ENCODE peak calls at places on chromosomes 6 and 20, in five cellular contexts. One of them, this sample, is unnamed.

GRCh38 chr6:150256618-150257272 is 112.1 kb upstream of the IYD start:
- DNase-seq in neural progenitor cell: no peak
- DNase-seq in SK-N-SH: no peak
- DNase-seq in Calu3: no peak
- DNase-seq in CD4-positive, alpha-beta T cell: no peak
- DNase-seq in this sample: no peak

GRCh38 chr6:21559238-21559637 is 34.3 kb upstream of the SOX4 start:
- DNase-seq in neural progenitor cell: no peak
- DNase-seq in SK-N-SH: no peak
- DNase-seq in Calu3: no peak
- DNase-seq in CD4-positive, alpha-beta T cell: no peak
- DNase-seq in this sample: no peak

GRCh38 chr20:3781153-3781910 is at the start of gene SPEF1:
- DNase-seq in neural progenitor cell: peak
- DNase-seq in SK-N-SH: peak
- DNase-seq in Calu3: peak
- DNase-seq in CD4-positive, alpha-beta T cell: peak
- DNase-seq in this sample: peak

GRCh38 chr6:142756215-142756630 is 188.8 kb downstream of the HIVEP2 start:
- DNase-seq in neural progenitor cell: no peak
- DNase-seq in SK-N-SH: no peak
- DNase-seq in Calu3: peak
- DNase-seq in CD4-positive, alpha-beta T cell: no peak
- DNase-seq in this sample: no peak

GRCh38 chr20:48076772-48077171 is 291.5 kb upstream of the SULF2 start:
- DNase-seq in neural progenitor cell: no peak
- DNase-seq in SK-N-SH: no peak
- DNase-seq in Calu3: no peak
- DNase-seq in CD4-positive, alpha-beta T cell: no peak
- DNase-seq in this sample: no peak

GRCh38 chr6:117591405-117591804 is 10.9 kb downstream of the GOPC start:
- DNase-seq in neural progenitor cell: no peak
- DNase-seq in SK-N-SH: no peak
- DNase-seq in Calu3: no peak
- DNase-seq in CD4-positive, alpha-beta T cell: no peak
- DNase-seq in this sample: no peak

GRCh38 chr6:52415917-52416628 is 4.1 kb upstream of the EFHC1 start:
- DNase-seq in neural progenitor cell: no peak
- DNase-seq in SK-N-SH: no peak
- DNase-seq in Calu3: peak
- DNase-seq in CD4-positive, alpha-beta T cell: no peak
- DNase-seq in this sample: no peak

GRCh38 chr20:46688151-46689081 is 828 bp downstream of the TP53RK start:
- DNase-seq in neural progenitor cell: no peak
- DNase-seq in SK-N-SH: no peak
- DNase-seq in Calu3: no peak
- DNase-seq in CD4-positive, alpha-beta T cell: no peak
- DNase-seq in this sample: no peak

GRCh38 chr6:116287668-116288282 is 8.0 kb upstream of the TSPYL1 start:
- DNase-seq in neural progenitor cell: peak
- DNase-seq in SK-N-SH: peak
- DNase-seq in Calu3: no peak
- DNase-seq in CD4-positive, alpha-beta T cell: no peak
- DNase-seq in this sample: no peak

GRCh38 chr6:81997091-81997926 is 244.8 kb upstream of the TENT5A start:
- DNase-seq in neural progenitor cell: no peak
- DNase-seq in SK-N-SH: no peak
- DNase-seq in Calu3: no peak
- DNase-seq in CD4-positive, alpha-beta T cell: no peak
- DNase-seq in this sample: no peak

GRCh38 chr6:63452117-63452516 is 120.2 kb upstream of the LOC128125822 start:
- DNase-seq in neural progenitor cell: no peak
- DNase-seq in SK-N-SH: no peak
- DNase-seq in Calu3: peak
- DNase-seq in CD4-positive, alpha-beta T cell: no peak
- DNase-seq in this sample: no peak

GRCh38 chr20:52923123-52923543 is 49.0 kb upstream of the TSHZ2 start:
- DNase-seq in neural progenitor cell: peak
- DNase-seq in SK-N-SH: no peak
- DNase-seq in Calu3: peak
- DNase-seq in CD4-positive, alpha-beta T cell: no peak
- DNase-seq in this sample: no peak

GRCh38 chr6:3484240-3484639 is 27.4 kb upstream of the SLC22A23 start:
- DNase-seq in neural progenitor cell: no peak
- DNase-seq in SK-N-SH: no peak
- DNase-seq in Calu3: no peak
- DNase-seq in CD4-positive, alpha-beta T cell: no peak
- DNase-seq in this sample: no peak

GRCh38 chr6:56852249-56852606 is 102.7 kb upstream of the BEND6 start:
- DNase-seq in neural progenitor cell: no peak
- DNase-seq in SK-N-SH: no peak
- DNase-seq in Calu3: no peak
- DNase-seq in CD4-positive, alpha-beta T cell: no peak
- DNase-seq in this sample: no peak

GRCh38 chr6:56849876-56850275 is 105.0 kb upstream of the BEND6 start:
- DNase-seq in neural progenitor cell: peak
- DNase-seq in SK-N-SH: no peak
- DNase-seq in Calu3: no peak
- DNase-seq in CD4-positive, alpha-beta T cell: no peak
- DNase-seq in this sample: no peak

GRCh38 chr6:56851104-56851503 is 103.8 kb upstream of the BEND6 start:
- DNase-seq in neural progenitor cell: peak
- DNase-seq in SK-N-SH: peak
- DNase-seq in Calu3: peak
- DNase-seq in CD4-positive, alpha-beta T cell: no peak
- DNase-seq in this sample: no peak

GRCh38 chr6:56851541-56852248 is 103.2 kb upstream of the BEND6 start:
- DNase-seq in neural progenitor cell: peak
- DNase-seq in SK-N-SH: peak
- DNase-seq in Calu3: peak
- DNase-seq in CD4-positive, alpha-beta T cell: no peak
- DNase-seq in this sample: no peak

GRCh38 chr6:56850618-56851017 is 104.3 kb upstream of the BEND6 start:
- DNase-seq in neural progenitor cell: no peak
- DNase-seq in SK-N-SH: no peak
- DNase-seq in Calu3: no peak
- DNase-seq in CD4-positive, alpha-beta T cell: no peak
- DNase-seq in this sample: no peak
- TF ChIP-seq CTCF in neural progenitor cell: no peak
- TF ChIP-seq CTCF in SK-N-SH: no peak
- TF ChIP-seq CTCF in Calu3: no peak
- TF ChIP-seq CTCF in CD4-positive, alpha-beta T cell: no peak
- TF ChIP-seq CTCF in this sample: no peak

GRCh38 chr6:110408891-110409290 is 6.5 kb downstream of the DDO start:
- DNase-seq in neural progenitor cell: no peak
- DNase-seq in SK-N-SH: peak
- DNase-seq in Calu3: no peak
- DNase-seq in CD4-positive, alpha-beta T cell: no peak
- DNase-seq in this sample: no peak
- TF ChIP-seq CTCF in neural progenitor cell: peak
- TF ChIP-seq CTCF in SK-N-SH: no peak
- TF ChIP-seq CTCF in Calu3: no peak
- TF ChIP-seq CTCF in CD4-positive, alpha-beta T cell: no peak
- TF ChIP-seq CTCF in this sample: no peak

GRCh38 chr6:17001188-17001587 is 100.7 kb upstream of the STMND1 start:
- DNase-seq in neural progenitor cell: no peak
- DNase-seq in SK-N-SH: no peak
- DNase-seq in Calu3: no peak
- DNase-seq in CD4-positive, alpha-beta T cell: no peak
- DNase-seq in this sample: no peak
- TF ChIP-seq CTCF in neural progenitor cell: peak
- TF ChIP-seq CTCF in SK-N-SH: peak
- TF ChIP-seq CTCF in Calu3: no peak
- TF ChIP-seq CTCF in CD4-positive, alpha-beta T cell: no peak
- TF ChIP-seq CTCF in this sample: no peak

GRCh38 chr6:89239338-89239737 is 22.2 kb upstream of the GABRR1 start:
- DNase-seq in neural progenitor cell: no peak
- DNase-seq in SK-N-SH: peak
- DNase-seq in Calu3: peak
- DNase-seq in CD4-positive, alpha-beta T cell: no peak
- DNase-seq in this sample: no peak
- TF ChIP-seq CTCF in neural progenitor cell: peak
- TF ChIP-seq CTCF in SK-N-SH: peak
- TF ChIP-seq CTCF in Calu3: no peak
- TF ChIP-seq CTCF in CD4-positive, alpha-beta T cell: no peak
- TF ChIP-seq CTCF in this sample: no peak

GRCh38 chr6:46490425-46491200 is 636 bp downstream of the RCAN2 start:
- DNase-seq in neural progenitor cell: peak
- DNase-seq in SK-N-SH: peak
- DNase-seq in Calu3: peak
- DNase-seq in CD4-positive, alpha-beta T cell: no peak
- DNase-seq in this sample: peak

GRCh38 chr6:46491201-46491788 is at the start of gene RCAN2:
- DNase-seq in neural progenitor cell: peak
- DNase-seq in SK-N-SH: peak
- DNase-seq in Calu3: peak
- DNase-seq in CD4-positive, alpha-beta T cell: no peak
- DNase-seq in this sample: peak

GRCh38 chr6:46486186-46486585 is 5.1 kb downstream of the RCAN2 start:
- DNase-seq in neural progenitor cell: no peak
- DNase-seq in SK-N-SH: no peak
- DNase-seq in Calu3: no peak
- DNase-seq in CD4-positive, alpha-beta T cell: no peak
- DNase-seq in this sample: no peak

DNA sequence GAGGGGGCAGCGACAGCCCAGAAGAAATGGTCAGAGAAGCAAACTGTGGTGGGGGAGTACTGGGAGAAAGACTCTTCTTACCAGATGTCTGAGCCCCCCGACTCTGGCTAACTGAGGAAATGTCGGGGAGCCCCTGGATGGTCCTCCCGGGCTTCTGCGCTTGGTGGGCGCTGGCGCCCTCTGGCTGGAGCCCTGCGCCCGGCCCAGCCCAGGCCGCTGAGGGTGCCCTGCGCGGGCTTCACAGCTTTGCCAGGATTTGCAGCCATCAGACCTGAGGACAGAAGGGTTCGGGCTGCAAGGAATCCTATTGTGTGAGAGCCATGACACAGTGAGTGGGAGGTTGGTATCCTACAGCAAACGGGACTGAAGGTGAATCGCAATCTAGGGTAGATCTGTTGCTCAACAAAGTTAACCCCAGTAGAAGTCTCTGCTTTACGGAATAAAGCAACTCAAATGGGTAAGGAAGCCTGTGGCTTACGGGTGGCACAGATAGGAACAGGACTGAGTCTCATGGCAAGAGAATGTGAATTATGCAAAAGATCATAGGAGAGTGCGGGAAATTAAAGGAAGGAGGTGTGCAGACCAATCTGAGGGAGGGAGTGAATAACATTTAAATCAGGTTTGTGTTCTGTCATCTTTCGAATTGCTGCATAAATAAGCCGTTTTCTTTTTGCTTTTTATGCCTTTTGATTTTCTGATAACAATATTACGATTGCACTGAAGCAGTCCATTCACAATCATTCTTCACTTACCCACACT is 719 bp upstream of the RCAN2 start:
- DNase-seq in neural progenitor cell: peak
- DNase-seq in SK-N-SH: peak
- DNase-seq in Calu3: peak
- DNase-seq in CD4-positive, alpha-beta T cell: no peak
- DNase-seq in this sample: peak
- TF ChIP-seq CTCF in neural progenitor cell: peak
- TF ChIP-seq CTCF in SK-N-SH: peak
- TF ChIP-seq CTCF in Calu3: peak
- TF ChIP-seq CTCF in CD4-positive, alpha-beta T cell: no peak
- TF ChIP-seq CTCF in this sample: no peak

GRCh38 chr6:1015819-1016218 is 296.1 kb upstream of the FOXQ1 start:
- DNase-seq in neural progenitor cell: peak
- DNase-seq in SK-N-SH: no peak
- DNase-seq in Calu3: peak
- DNase-seq in CD4-positive, alpha-beta T cell: no peak
- DNase-seq in this sample: no peak
- TF ChIP-seq CTCF in neural progenitor cell: peak
- TF ChIP-seq CTCF in SK-N-SH: no peak
- TF ChIP-seq CTCF in Calu3: no peak
- TF ChIP-seq CTCF in CD4-positive, alpha-beta T cell: no peak
- TF ChIP-seq CTCF in this sample: no peak

This sample was measured in mesothelial cell of epicardium.